ENCODE peak calls at places on chromosomes 11 and 22, in four cellular contexts. One of them, this sample, is unnamed.

GRCh38 chr11:68040121-68040956 is 1.5 kb downstream of the TCIRG1 start:
- DNase-seq in pancreas: peak; percentile 74
- DNase-seq in body of pancreas: peak; percentile 76
- DNase-seq in cardiac muscle cell: peak; percentile 84
- DNase-seq in this sample: peak; percentile 83

GRCh38 chr11:67006029-67006884 is 16.7 kb upstream of the SYT12 start:
- DNase-seq in cardiac muscle cell: no peak
- DNase-seq in body of pancreas: peak; percentile 14
- DNase-seq in pancreas: no peak
- DNase-seq in this sample: no peak

GRCh38 chr11:1923201-1923956 is 3.9 kb downstream of the TNNT3 start:
- DNase-seq in cardiac muscle cell: no peak
- DNase-seq in body of pancreas: no peak
- DNase-seq in pancreas: no peak
- DNase-seq in this sample: peak; percentile 63

GRCh38 chr11:77151804-77152513 is 23.9 kb downstream of the MYO7A start:
- DNase-seq in body of pancreas: no peak
- DNase-seq in pancreas: no peak
- DNase-seq in cardiac muscle cell: no peak
- DNase-seq in this sample: no peak

GRCh38 chr22:26553056-26553752 is 36.7 kb downstream of the TPST2 start:
- DNase-seq in body of pancreas: peak; percentile 84
- DNase-seq in pancreas: peak; percentile 53
- DNase-seq in cardiac muscle cell: no peak
- DNase-seq in this sample: no peak

GRCh38 chr11:14971865-14972580 is at the start of gene CALCA:
- DNase-seq in body of pancreas: no peak
- DNase-seq in pancreas: no peak
- DNase-seq in cardiac muscle cell: peak; percentile 19
- DNase-seq in this sample: no peak

GRCh38 chr11:64726211-64726641 is 3.2 kb upstream of the NRXN2 start:
- DNase-seq in cardiac muscle cell: no peak
- DNase-seq in pancreas: no peak
- DNase-seq in body of pancreas: no peak
- DNase-seq in this sample: no peak

GRCh38 chr22:37777122-37777687 is 30.5 kb upstream of the GCAT start:
- DNase-seq in cardiac muscle cell: no peak
- DNase-seq in pancreas: peak; percentile 84
- DNase-seq in body of pancreas: peak; percentile 89
- DNase-seq in this sample: no peak

GRCh38 chr22:23401910-23402274 is 178.2 kb downstream of the IGLL1 start:
- DNase-seq in body of pancreas: no peak
- DNase-seq in pancreas: peak; percentile 59
- DNase-seq in cardiac muscle cell: no peak
- DNase-seq in this sample: peak; percentile 71

GRCh38 chr11:9072790-9073189 is 18.6 kb downstream of the SCUBE2 start:
- DNase-seq in body of pancreas: no peak
- DNase-seq in cardiac muscle cell: no peak
- DNase-seq in pancreas: no peak
- DNase-seq in this sample: no peak

GRCh38 chr11:32081901-32082300 is 9.0 kb upstream of the RCN1 start:
- DNase-seq in pancreas: no peak
- DNase-seq in cardiac muscle cell: no peak
- DNase-seq in body of pancreas: no peak
- DNase-seq in this sample: no peak

GRCh38 chr11:102626686-102627085 is 1.6 kb upstream of the MMP20 start:
- DNase-seq in cardiac muscle cell: no peak
- DNase-seq in body of pancreas: no peak
- DNase-seq in pancreas: no peak
- DNase-seq in this sample: no peak

GRCh38 chr11:74443071-74443864 is 24.1 kb downstream of the KCNE3 start:
- DNase-seq in pancreas: peak; percentile 61
- DNase-seq in cardiac muscle cell: peak; percentile 21
- DNase-seq in body of pancreas: peak; percentile 87
- DNase-seq in this sample: no peak

GRCh38 chr11:77127969-77128691 is at the start of gene MYO7A:
- DNase-seq in pancreas: peak; percentile 93
- DNase-seq in cardiac muscle cell: peak; percentile 93
- DNase-seq in body of pancreas: peak; percentile 89
- DNase-seq in this sample: peak; percentile 91

GRCh38 chr11:71080239-71081097 is 171.9 kb downstream of the SHANK2 start:
- DNase-seq in pancreas: peak; percentile 55
- DNase-seq in body of pancreas: peak; percentile 73
- DNase-seq in cardiac muscle cell: peak; percentile 77
- DNase-seq in this sample: no peak

GRCh38 chr11:129803533-129803932 is 12.1 kb upstream of the TMEM45B start:
- DNase-seq in pancreas: no peak
- DNase-seq in cardiac muscle cell: no peak
- DNase-seq in body of pancreas: no peak
- DNase-seq in this sample: no peak

GRCh38 chr11:112345708-112346107 is 85.0 kb upstream of the PLET1 start:
- DNase-seq in cardiac muscle cell: peak; percentile 27
- DNase-seq in pancreas: no peak
- DNase-seq in body of pancreas: no peak
- DNase-seq in this sample: no peak

GRCh38 chr22:28817919-28818859 is 17.8 kb upstream of the XBP1 start:
- DNase-seq in pancreas: peak; percentile 90
- DNase-seq in body of pancreas: peak; percentile 97
- DNase-seq in cardiac muscle cell: peak; percentile 73
- DNase-seq in this sample: no peak

GRCh38 chr22:45468872-45469572 is 33.7 kb upstream of the FBLN1 start:
- DNase-seq in pancreas: no peak
- DNase-seq in cardiac muscle cell: no peak
- DNase-seq in body of pancreas: no peak
- DNase-seq in this sample: peak; percentile 74

DNA sequence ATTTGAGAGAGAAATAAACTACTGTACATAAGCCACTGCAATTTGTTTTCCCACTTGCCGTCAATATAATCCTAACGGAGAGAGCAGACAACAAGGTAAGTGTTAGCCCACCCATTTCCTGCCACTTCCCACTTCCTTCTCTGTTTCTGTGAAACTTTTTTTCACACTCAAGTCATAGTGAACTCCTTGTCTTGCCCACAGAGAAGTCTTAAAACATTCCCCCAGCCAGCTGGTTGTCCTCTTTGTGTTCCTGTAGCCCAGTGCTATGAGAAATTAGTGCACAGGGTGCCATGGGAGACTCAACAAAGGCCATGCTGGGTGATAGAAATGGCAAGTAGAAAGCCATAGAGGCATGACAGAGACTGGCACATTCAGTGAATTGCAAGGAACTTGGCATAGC is 208.6 kb downstream of the BLID start:
- DNase-seq in cardiac muscle cell: no peak
- DNase-seq in pancreas: no peak
- DNase-seq in body of pancreas: no peak
- DNase-seq in this sample: no peak
- H3K4me3 ChIP-seq in cardiac muscle cell: no peak overlapping the region
- H3K4me3 ChIP-seq in pancreas: no peak overlapping the region
- H3K4me3 ChIP-seq in body of pancreas: no peak overlapping the region
- H3K4me3 ChIP-seq in this sample: no peak overlapping the region

GRCh38 chr22:50184004-50184461 is 1.7 kb upstream of the TRABD start:
- DNase-seq in body of pancreas: peak; percentile 90
- DNase-seq in pancreas: peak; percentile 86
- DNase-seq in cardiac muscle cell: peak; percentile 76
- DNase-seq in this sample: no peak
- H3K4me1 ChIP-seq in body of pancreas: peaks cover 54% of the 10 kb centered on the region
- H3K4me1 ChIP-seq in pancreas: peaks cover 21% of the 10 kb centered on the region
- H3K4me1 ChIP-seq in cardiac muscle cell: peaks cover 10% of the 10 kb centered on the region
- H3K4me1 ChIP-seq in this sample: no peaks in the 10 kb centered on the region

DNA sequence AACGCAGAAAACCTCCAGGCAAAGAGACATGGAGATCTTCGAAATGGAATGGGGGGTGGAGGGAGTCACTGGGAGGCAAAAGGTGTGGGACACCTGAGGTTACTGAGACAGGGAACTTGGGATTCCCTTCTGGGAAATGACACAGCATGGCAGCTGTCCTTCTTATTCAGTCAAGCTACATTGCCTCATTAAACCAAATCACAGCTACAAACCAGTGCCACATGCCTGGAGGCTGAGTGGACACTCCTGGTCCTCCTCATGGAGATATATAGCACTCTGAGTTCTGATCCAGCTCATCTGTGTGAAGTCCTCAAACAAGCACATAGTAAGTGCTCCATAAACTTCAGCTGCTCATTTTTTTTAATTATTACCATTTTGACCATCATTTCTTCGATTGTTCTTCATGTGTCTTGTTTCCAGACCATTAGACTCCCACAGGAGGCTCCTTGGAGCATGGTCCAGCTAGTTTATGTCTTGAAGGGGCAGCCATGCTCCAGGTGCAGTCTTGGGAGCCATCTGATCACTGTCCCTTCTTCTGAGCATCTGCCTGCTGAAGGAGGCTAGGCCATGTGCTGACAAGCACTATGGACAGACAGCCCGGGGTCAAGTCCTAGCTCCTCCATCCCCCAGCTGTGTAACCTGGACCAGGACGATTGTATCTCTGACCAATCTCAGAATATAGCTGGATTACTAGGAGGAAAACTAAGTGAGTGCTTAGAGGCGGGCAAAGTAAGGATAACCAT is 9.7 kb upstream of the FXYD2 start:
- DNase-seq in cardiac muscle cell: no peak
- DNase-seq in body of pancreas: no peak
- DNase-seq in pancreas: no peak
- DNase-seq in this sample: no peak
- H3K27ac ChIP-seq in cardiac muscle cell: no peak overlapping the region
- H3K27ac ChIP-seq in body of pancreas: peak overlapping the region; percentile 87
- H3K27ac ChIP-seq in pancreas: peak overlapping the region; percentile 86
- H3K27ac ChIP-seq in this sample: no peak overlapping the region

GRCh38 chr22:31628362-31628761 is 33.7 kb downstream of the PISD start:
- DNase-seq in cardiac muscle cell: no peak
- DNase-seq in body of pancreas: no peak
- DNase-seq in pancreas: no peak
- DNase-seq in this sample: no peak
- H3K4me3 ChIP-seq in cardiac muscle cell: no peak overlapping the region
- H3K4me3 ChIP-seq in body of pancreas: no peak overlapping the region
- H3K4me3 ChIP-seq in pancreas: no peak overlapping the region
- H3K4me3 ChIP-seq in this sample: no peak overlapping the region

DNA sequence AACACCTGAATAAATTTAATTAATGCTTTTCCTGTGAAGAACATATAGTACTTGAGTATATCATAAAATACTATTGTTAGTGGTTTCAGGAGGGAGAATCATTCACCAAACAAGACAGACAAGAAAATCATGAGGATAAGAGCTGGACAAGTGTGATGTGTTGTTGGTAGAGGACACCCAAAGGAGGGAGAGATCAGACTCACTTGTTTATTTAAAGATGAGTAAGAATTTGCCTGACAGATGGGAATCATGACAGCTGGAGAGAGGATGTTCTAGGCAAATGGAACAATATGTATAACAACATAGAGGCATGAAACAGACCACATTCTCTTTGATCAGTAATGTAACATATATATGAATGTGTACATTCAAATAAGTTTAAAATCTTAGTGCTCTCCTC is 228.8 kb upstream of the SORL1-AS1 start:
- DNase-seq in cardiac muscle cell: no peak
- DNase-seq in body of pancreas: no peak
- DNase-seq in pancreas: no peak
- DNase-seq in this sample: no peak
- H3K4me1 ChIP-seq in cardiac muscle cell: no peaks in the 10 kb centered on the region
- H3K4me1 ChIP-seq in body of pancreas: no peaks in the 10 kb centered on the region
- H3K4me1 ChIP-seq in pancreas: no peaks in the 10 kb centered on the region
- H3K4me1 ChIP-seq in this sample: peaks cover 2% of the 10 kb centered on the region

This sample was measured in aorta.